ENCODE peak calls at places on chromosomes 7 and 10, in six cellular contexts. Y, E, W, O, A and Q are unnamed samples.
A peak's percentile ranks its signal among the peaks of the same experiment; 100 is the strongest.

GRCh38 chr10:114239117-114239993 is at the start of gene VWA2:
- DNase-seq in A (no peak), W (peak; percentile 57), E (no peak), O (no peak), Y (peak; percentile 4), Q (no peak)

GRCh38 chr10:5833814-5834213 is 20.6 kb upstream of the GDI2 start:
- DNase-seq in A (no peak), E (no peak), Y (no peak), O (no peak), W (no peak), Q (no peak)

GRCh38 chr7:49014870-49015269 is 90.5 kb downstream of the CDC14C start:
- DNase-seq in W (no peak), O (no peak), Y (no peak), E (no peak), A (no peak), Q (no peak)

GRCh38 chr7:112272921-112273561 is 66.5 kb downstream of the ZNF277 start:
- DNase-seq in W (peak; percentile 9), A (no peak), Y (no peak), E (no peak), O (peak; percentile 3), Q (no peak)

GRCh38 chr10:96511044-96511945 is 2.4 kb downstream of the TLL2 start:
- DNase-seq in E (no peak), Y (no peak), A (peak; percentile 75), W (peak; percentile 49), O (peak; percentile 24), Q (no peak)

GRCh38 chr7:19932549-19933249 is 159.3 kb upstream of the TMEM196 start:
- DNase-seq in Y (no peak), W (no peak), E (no peak), A (no peak), O (no peak), Q (no peak)

GRCh38 chr10:26944261-26944882 is 83.6 kb upstream of the ABI1 start:
- DNase-seq in W (no peak), A (no peak), Y (no peak), O (no peak), E (no peak), Q (peak; percentile 6)

GRCh38 chr10:50929670-50930069 is 44.2 kb upstream of the A1CF start:
- DNase-seq in Y (no peak), E (no peak), W (no peak), O (no peak), A (no peak), Q (no peak)

GRCh38 chr7:47392241-47392759 is 189.6 kb downstream of the TNS3 start:
- DNase-seq in Y (no peak), O (peak; percentile 97), E (peak; percentile 51), W (no peak), A (peak; percentile 78), Q (no peak)

GRCh38 chr7:27110977-27111752 is 8.7 kb upstream of the HOXA2 start:
- DNase-seq in E (peak; percentile 62), A (no peak), W (no peak), Y (no peak), O (peak; percentile 65), Q (no peak)

GRCh38 chr7:149564340-149565095 is 66.9 kb upstream of the ZNF746 start:
- DNase-seq in E (no peak), A (no peak), Y (no peak), W (no peak), O (no peak), Q (no peak)

GRCh38 chr10:100346765-100347567 is at the start of gene SCD:
- DNase-seq in O (peak; percentile 96), Y (peak; percentile 68), E (peak; percentile 95), W (peak; percentile 77), A (peak; percentile 98), Q (peak; percentile 72)